ENCODE peak calls at places on chromosome 5, in five cellular contexts. One of them, this sample, is unnamed.

GRCh38 chr5:2550479-2550878 is 201.0 kb downstream of the IRX2 start:
- DNase-seq in activated naive CD4-positive, alpha-beta T cell treated with Interleukin-2 at 50 U/mL for 16 hours: no peak
- DNase-seq in Kasumi-1: no peak
- DNase-seq in gastrocnemius medialis: no peak
- DNase-seq in activated effector memory CD4-positive, alpha-beta T cell treated with Interleukin-2 at 50 U/mL for 16 hours: no peak
- DNase-seq in this sample: no peak

GRCh38 chr5:67272453-67273130 is 76.0 kb upstream of the CD180 start:
- DNase-seq in activated naive CD4-positive, alpha-beta T cell treated with Interleukin-2 at 50 U/mL for 16 hours: no peak
- DNase-seq in Kasumi-1: no peak
- DNase-seq in gastrocnemius medialis: no peak
- DNase-seq in activated effector memory CD4-positive, alpha-beta T cell treated with Interleukin-2 at 50 U/mL for 16 hours: no peak
- DNase-seq in this sample: no peak

GRCh38 chr5:103465891-103466290 is 96.7 kb downstream of the NUDT12 start:
- DNase-seq in activated naive CD4-positive, alpha-beta T cell treated with Interleukin-2 at 50 U/mL for 16 hours: no peak
- DNase-seq in Kasumi-1: no peak
- DNase-seq in gastrocnemius medialis: no peak
- DNase-seq in activated effector memory CD4-positive, alpha-beta T cell treated with Interleukin-2 at 50 U/mL for 16 hours: no peak
- DNase-seq in this sample: no peak

GRCh38 chr5:86500947-86501346 is 116.8 kb upstream of the COX7C start:
- DNase-seq in activated naive CD4-positive, alpha-beta T cell treated with Interleukin-2 at 50 U/mL for 16 hours: no peak
- DNase-seq in Kasumi-1: no peak
- DNase-seq in gastrocnemius medialis: no peak
- DNase-seq in activated effector memory CD4-positive, alpha-beta T cell treated with Interleukin-2 at 50 U/mL for 16 hours: no peak
- DNase-seq in this sample: no peak

GRCh38 chr5:168578506-168579205 is 512 bp downstream of the PANK3 start:
- DNase-seq in activated naive CD4-positive, alpha-beta T cell treated with Interleukin-2 at 50 U/mL for 16 hours: no peak
- DNase-seq in Kasumi-1: peak
- DNase-seq in gastrocnemius medialis: peak
- DNase-seq in activated effector memory CD4-positive, alpha-beta T cell treated with Interleukin-2 at 50 U/mL for 16 hours: peak
- DNase-seq in this sample: no peak

GRCh38 chr5:179486596-179487051 is 63.7 kb upstream of the RUFY1 start:
- DNase-seq in activated naive CD4-positive, alpha-beta T cell treated with Interleukin-2 at 50 U/mL for 16 hours: no peak
- DNase-seq in Kasumi-1: no peak
- DNase-seq in gastrocnemius medialis: no peak
- DNase-seq in activated effector memory CD4-positive, alpha-beta T cell treated with Interleukin-2 at 50 U/mL for 16 hours: no peak
- DNase-seq in this sample: no peak

GRCh38 chr5:122300374-122300773 is 11.7 kb upstream of the SNCAIP start:
- DNase-seq in activated naive CD4-positive, alpha-beta T cell treated with Interleukin-2 at 50 U/mL for 16 hours: no peak
- DNase-seq in Kasumi-1: no peak
- DNase-seq in gastrocnemius medialis: no peak
- DNase-seq in activated effector memory CD4-positive, alpha-beta T cell treated with Interleukin-2 at 50 U/mL for 16 hours: no peak
- DNase-seq in this sample: no peak

GRCh38 chr5:122253794-122254193 is 58.2 kb upstream of the SNCAIP start:
- DNase-seq in activated naive CD4-positive, alpha-beta T cell treated with Interleukin-2 at 50 U/mL for 16 hours: no peak
- DNase-seq in Kasumi-1: no peak
- DNase-seq in gastrocnemius medialis: no peak
- DNase-seq in activated effector memory CD4-positive, alpha-beta T cell treated with Interleukin-2 at 50 U/mL for 16 hours: no peak
- DNase-seq in this sample: no peak

GRCh38 chr5:173853370-173854131 is 34.6 kb upstream of the CPEB4 start:
- DNase-seq in activated naive CD4-positive, alpha-beta T cell treated with Interleukin-2 at 50 U/mL for 16 hours: no peak
- DNase-seq in Kasumi-1: no peak
- DNase-seq in gastrocnemius medialis: no peak
- DNase-seq in activated effector memory CD4-positive, alpha-beta T cell treated with Interleukin-2 at 50 U/mL for 16 hours: no peak
- DNase-seq in this sample: no peak

GRCh38 chr5:128613111-128613510 is 75.1 kb upstream of the FBN2 start:
- DNase-seq in activated naive CD4-positive, alpha-beta T cell treated with Interleukin-2 at 50 U/mL for 16 hours: no peak
- DNase-seq in Kasumi-1: no peak
- DNase-seq in gastrocnemius medialis: no peak
- DNase-seq in activated effector memory CD4-positive, alpha-beta T cell treated with Interleukin-2 at 50 U/mL for 16 hours: no peak
- DNase-seq in this sample: no peak

GRCh38 chr5:38622723-38623129 is 66.3 kb upstream of the LIFR start:
- DNase-seq in activated naive CD4-positive, alpha-beta T cell treated with Interleukin-2 at 50 U/mL for 16 hours: no peak
- DNase-seq in Kasumi-1: no peak
- DNase-seq in gastrocnemius medialis: no peak
- DNase-seq in activated effector memory CD4-positive, alpha-beta T cell treated with Interleukin-2 at 50 U/mL for 16 hours: no peak
- DNase-seq in this sample: no peak

GRCh38 chr5:179451099-179451812 is 99.1 kb upstream of the RUFY1 start:
- DNase-seq in activated naive CD4-positive, alpha-beta T cell treated with Interleukin-2 at 50 U/mL for 16 hours: no peak
- DNase-seq in Kasumi-1: no peak
- DNase-seq in gastrocnemius medialis: no peak
- DNase-seq in activated effector memory CD4-positive, alpha-beta T cell treated with Interleukin-2 at 50 U/mL for 16 hours: no peak
- DNase-seq in this sample: no peak

GRCh38 chr5:128237504-128237903 is 153.9 kb downstream of the SLC12A2 start:
- DNase-seq in activated naive CD4-positive, alpha-beta T cell treated with Interleukin-2 at 50 U/mL for 16 hours: no peak
- DNase-seq in Kasumi-1: no peak
- DNase-seq in gastrocnemius medialis: no peak
- DNase-seq in activated effector memory CD4-positive, alpha-beta T cell treated with Interleukin-2 at 50 U/mL for 16 hours: no peak
- DNase-seq in this sample: no peak

GRCh38 chr5:9156282-9156681 is 389.6 kb downstream of the SEMA5A start:
- DNase-seq in activated naive CD4-positive, alpha-beta T cell treated with Interleukin-2 at 50 U/mL for 16 hours: no peak
- DNase-seq in Kasumi-1: peak
- DNase-seq in gastrocnemius medialis: no peak
- DNase-seq in activated effector memory CD4-positive, alpha-beta T cell treated with Interleukin-2 at 50 U/mL for 16 hours: no peak
- DNase-seq in this sample: peak

GRCh38 chr5:159764283-159764927 is 151.9 kb upstream of the ADRA1B start:
- DNase-seq in activated naive CD4-positive, alpha-beta T cell treated with Interleukin-2 at 50 U/mL for 16 hours: no peak
- DNase-seq in Kasumi-1: peak
- DNase-seq in gastrocnemius medialis: no peak
- DNase-seq in activated effector memory CD4-positive, alpha-beta T cell treated with Interleukin-2 at 50 U/mL for 16 hours: no peak
- DNase-seq in this sample: peak

GRCh38 chr5:112419596-112420110 is 576 bp upstream of the EPB41L4A start:
- DNase-seq in activated naive CD4-positive, alpha-beta T cell treated with Interleukin-2 at 50 U/mL for 16 hours: no peak
- DNase-seq in Kasumi-1: peak
- DNase-seq in gastrocnemius medialis: peak
- DNase-seq in activated effector memory CD4-positive, alpha-beta T cell treated with Interleukin-2 at 50 U/mL for 16 hours: no peak
- DNase-seq in this sample: no peak

GRCh38 chr5:62460578-62460983 is 48.0 kb downstream of the IPO11 start:
- DNase-seq in activated naive CD4-positive, alpha-beta T cell treated with Interleukin-2 at 50 U/mL for 16 hours: no peak
- DNase-seq in Kasumi-1: peak
- DNase-seq in gastrocnemius medialis: no peak
- DNase-seq in activated effector memory CD4-positive, alpha-beta T cell treated with Interleukin-2 at 50 U/mL for 16 hours: no peak
- DNase-seq in this sample: peak

GRCh38 chr5:94613583-94613982 is 4.8 kb downstream of the KIAA0825 start:
- DNase-seq in activated naive CD4-positive, alpha-beta T cell treated with Interleukin-2 at 50 U/mL for 16 hours: no peak
- DNase-seq in Kasumi-1: peak
- DNase-seq in gastrocnemius medialis: no peak
- DNase-seq in activated effector memory CD4-positive, alpha-beta T cell treated with Interleukin-2 at 50 U/mL for 16 hours: no peak
- DNase-seq in this sample: peak

GRCh38 chr5:150601774-150602345 is 38.6 kb upstream of the SYNPO start:
- DNase-seq in activated naive CD4-positive, alpha-beta T cell treated with Interleukin-2 at 50 U/mL for 16 hours: no peak
- DNase-seq in Kasumi-1: no peak
- DNase-seq in gastrocnemius medialis: no peak
- DNase-seq in activated effector memory CD4-positive, alpha-beta T cell treated with Interleukin-2 at 50 U/mL for 16 hours: no peak
- DNase-seq in this sample: no peak

GRCh38 chr5:149162401-149163084 is 21.2 kb downstream of the ABLIM3 start:
- DNase-seq in activated naive CD4-positive, alpha-beta T cell treated with Interleukin-2 at 50 U/mL for 16 hours: no peak
- DNase-seq in Kasumi-1: no peak
- DNase-seq in gastrocnemius medialis: no peak
- DNase-seq in activated effector memory CD4-positive, alpha-beta T cell treated with Interleukin-2 at 50 U/mL for 16 hours: no peak
- DNase-seq in this sample: no peak

GRCh38 chr5:132419517-132420468 is 50.3 kb downstream of the SLC22A5 start:
- DNase-seq in activated naive CD4-positive, alpha-beta T cell treated with Interleukin-2 at 50 U/mL for 16 hours: peak
- DNase-seq in Kasumi-1: peak
- DNase-seq in gastrocnemius medialis: peak
- DNase-seq in activated effector memory CD4-positive, alpha-beta T cell treated with Interleukin-2 at 50 U/mL for 16 hours: peak
- DNase-seq in this sample: peak

GRCh38 chr5:41788800-41789395 is 81.3 kb downstream of the OXCT1 start:
- DNase-seq in activated naive CD4-positive, alpha-beta T cell treated with Interleukin-2 at 50 U/mL for 16 hours: no peak
- DNase-seq in Kasumi-1: no peak
- DNase-seq in gastrocnemius medialis: no peak
- DNase-seq in activated effector memory CD4-positive, alpha-beta T cell treated with Interleukin-2 at 50 U/mL for 16 hours: no peak
- DNase-seq in this sample: no peak

GRCh38 chr5:103598997-103599556 is 36.5 kb upstream of the NUDT12 start:
- DNase-seq in activated naive CD4-positive, alpha-beta T cell treated with Interleukin-2 at 50 U/mL for 16 hours: no peak
- DNase-seq in Kasumi-1: no peak
- DNase-seq in gastrocnemius medialis: no peak
- DNase-seq in activated effector memory CD4-positive, alpha-beta T cell treated with Interleukin-2 at 50 U/mL for 16 hours: no peak
- DNase-seq in this sample: no peak

GRCh38 chr5:94893404-94894145 is 275.1 kb downstream of the SLF1 start:
- DNase-seq in activated naive CD4-positive, alpha-beta T cell treated with Interleukin-2 at 50 U/mL for 16 hours: no peak
- DNase-seq in Kasumi-1: no peak
- DNase-seq in gastrocnemius medialis: no peak
- DNase-seq in activated effector memory CD4-positive, alpha-beta T cell treated with Interleukin-2 at 50 U/mL for 16 hours: no peak
- DNase-seq in this sample: no peak

GRCh38 chr5:42059778-42060464 is 134.8 kb downstream of the FBXO4 start:
- DNase-seq in activated naive CD4-positive, alpha-beta T cell treated with Interleukin-2 at 50 U/mL for 16 hours: no peak
- DNase-seq in Kasumi-1: no peak
- DNase-seq in gastrocnemius medialis: no peak
- DNase-seq in activated effector memory CD4-positive, alpha-beta T cell treated with Interleukin-2 at 50 U/mL for 16 hours: no peak
- DNase-seq in this sample: no peak

GRCh38 chr5:177389368-177390169 is 5.3 kb downstream of the SLC34A1 start:
- DNase-seq in activated naive CD4-positive, alpha-beta T cell treated with Interleukin-2 at 50 U/mL for 16 hours: peak
- DNase-seq in Kasumi-1: peak
- DNase-seq in gastrocnemius medialis: no peak
- DNase-seq in activated effector memory CD4-positive, alpha-beta T cell treated with Interleukin-2 at 50 U/mL for 16 hours: peak
- DNase-seq in this sample: peak

GRCh38 chr5:145531038-145531734 is 304.0 kb downstream of the PRELID2 start:
- DNase-seq in activated naive CD4-positive, alpha-beta T cell treated with Interleukin-2 at 50 U/mL for 16 hours: no peak
- DNase-seq in Kasumi-1: no peak
- DNase-seq in gastrocnemius medialis: no peak
- DNase-seq in activated effector memory CD4-positive, alpha-beta T cell treated with Interleukin-2 at 50 U/mL for 16 hours: no peak
- DNase-seq in this sample: no peak